ENCODE peak calls at places on chromosomes 7 and 10, in six cellular contexts. L, P, J, Q, S and V are unnamed samples.
A peak's percentile ranks its signal among the peaks of the same experiment; 100 is the strongest.

GRCh38 chr10:95333997-95334792 is 43.4 kb upstream of the PDLIM1 start:
- DNase-seq in L (peak; percentile 98), P (no peak), S (no peak), Q (no peak), J (no peak), V (no peak)

GRCh38 chr10:88986549-88987242 is 3.9 kb upstream of the FAS start:
- DNase-seq in J (no peak), Q (no peak), S (no peak), P (peak; percentile 32), L (peak; percentile 59), V (no peak)

GRCh38 chr10:3623746-3624145 is 161.3 kb downstream of the KLF6 start:
- DNase-seq in Q (no peak), J (no peak), L (peak; percentile 83), S (no peak), P (no peak), V (no peak)

GRCh38 chr7:2431260-2431867 is 28.0 kb downstream of the CHST12 start:
- DNase-seq in S (no peak), Q (peak; percentile 19), L (peak; percentile 50), J (peak; percentile 42), P (no peak), V (peak; percentile 53)

GRCh38 chr7:134546903-134547737 is 1.8 kb upstream of the AKR1B15 start:
- DNase-seq in P (peak; percentile 67), S (peak; percentile 35), J (peak; percentile 73), Q (peak; percentile 65), L (peak; percentile 61), V (peak; percentile 53)

GRCh38 chr7:135924302-135924701 is 52.9 kb downstream of the MTPN start:
- DNase-seq in Q (no peak), P (no peak), L (peak; percentile 37), S (no peak), J (no peak), V (no peak)

GRCh38 chr7:155455132-155455693 is 2.7 kb upstream of the EN2 start:
- DNase-seq in J (no peak), S (no peak), P (no peak), L (no peak), Q (no peak), V (no peak)

GRCh38 chr7:29825750-29826529 is 19.6 kb downstream of the WIPF3 start:
- DNase-seq in L (no peak), J (no peak), Q (no peak), S (no peak), P (no peak), V (no peak)

GRCh38 chr7:87831127-87831526 is 45.0 kb downstream of the SLC25A40 start:
- DNase-seq in J (no peak), Q (no peak), L (no peak), P (no peak), S (no peak), V (no peak)

GRCh38 chr10:92695679-92696605 is 6.2 kb downstream of the HHEX start:
- DNase-seq in J (no peak), S (no peak), L (peak; percentile 82), Q (no peak), P (no peak), V (no peak)

GRCh38 chr7:151272877-151273276 is 24.4 kb upstream of the SMARCD3 start:
- DNase-seq in J (no peak), S (no peak), L (no peak), Q (no peak), P (no peak), V (no peak)

GRCh38 chr7:70131807-70132565 is 533.7 kb downstream of the AUTS2 start:
- DNase-seq in P (no peak), S (no peak), Q (no peak), L (no peak), J (no peak), V (no peak)

GRCh38 chr10:59838390-59838789 is 68.0 kb downstream of the CCDC6 start:
- DNase-seq in S (no peak), P (no peak), L (no peak), J (no peak), Q (no peak), V (no peak)

GRCh38 chr7:100029591-100029990 is 14.2 kb downstream of the ZKSCAN1 start:
- DNase-seq in S (no peak), P (no peak), L (no peak), Q (no peak), J (no peak), V (no peak)

GRCh38 chr7:89029864-89030263 is 234.3 kb upstream of the TEX47 start:
- DNase-seq in Q (no peak), S (no peak), L (no peak), P (no peak), J (no peak), V (no peak)

GRCh38 chr10:88158506-88159123 is 295.2 kb downstream of the PTEN start:
- DNase-seq in S (no peak), P (no peak), L (peak; percentile 37), J (no peak), Q (no peak), V (no peak)